ENCODE peak calls at places on chromosomes 1 and 21, in ten cellular contexts. One of them, this sample, is unnamed.

GRCh38 chr1:9078949-9079500 is 9.6 kb upstream of the SLC2A5 start:
- DNase-seq in cardiac muscle cell: no peak
- DNase-seq in left lung: no peak
- DNase-seq in colonic mucosa: no peak
- DNase-seq in IMR-90: no peak
- DNase-seq in lower lobe of right lung: no peak
- DNase-seq in NT2/D1: no peak
- DNase-seq in thyroid gland: no peak
- DNase-seq in breast epithelium: no peak
- DNase-seq in AG10803: no peak
- DNase-seq in this sample: peak

GRCh38 chr1:73674945-73675561 is 522.9 kb downstream of the LRRIQ3 start:
- DNase-seq in cardiac muscle cell: peak
- DNase-seq in left lung: no peak
- DNase-seq in colonic mucosa: no peak
- DNase-seq in IMR-90: no peak
- DNase-seq in lower lobe of right lung: no peak
- DNase-seq in NT2/D1: no peak
- DNase-seq in thyroid gland: no peak
- DNase-seq in breast epithelium: no peak
- DNase-seq in AG10803: peak
- DNase-seq in this sample: no peak

GRCh38 chr1:208799186-208799585 is 555.0 kb upstream of the PLXNA2 start:
- DNase-seq in cardiac muscle cell: no peak
- DNase-seq in left lung: no peak
- DNase-seq in colonic mucosa: no peak
- DNase-seq in IMR-90: no peak
- DNase-seq in lower lobe of right lung: no peak
- DNase-seq in NT2/D1: no peak
- DNase-seq in thyroid gland: no peak
- DNase-seq in breast epithelium: no peak
- DNase-seq in AG10803: no peak
- DNase-seq in this sample: no peak

GRCh38 chr1:232440325-232441059 is 189.4 kb downstream of the SIPA1L2 start:
- DNase-seq in cardiac muscle cell: no peak
- DNase-seq in left lung: no peak
- DNase-seq in colonic mucosa: no peak
- DNase-seq in IMR-90: no peak
- DNase-seq in lower lobe of right lung: no peak
- DNase-seq in NT2/D1: no peak
- DNase-seq in thyroid gland: no peak
- DNase-seq in breast epithelium: no peak
- DNase-seq in AG10803: no peak
- DNase-seq in this sample: no peak

GRCh38 chr1:19925342-19926070 is 2.1 kb upstream of the PLA2G2E start:
- DNase-seq in cardiac muscle cell: no peak
- DNase-seq in left lung: no peak
- DNase-seq in colonic mucosa: no peak
- DNase-seq in IMR-90: no peak
- DNase-seq in lower lobe of right lung: no peak
- DNase-seq in NT2/D1: no peak
- DNase-seq in thyroid gland: no peak
- DNase-seq in breast epithelium: no peak
- DNase-seq in AG10803: no peak
- DNase-seq in this sample: no peak

GRCh38 chr1:64499011-64499410 is 29.1 kb downstream of the CACHD1 start:
- DNase-seq in cardiac muscle cell: no peak
- DNase-seq in left lung: no peak
- DNase-seq in colonic mucosa: no peak
- DNase-seq in IMR-90: no peak
- DNase-seq in lower lobe of right lung: no peak
- DNase-seq in NT2/D1: no peak
- DNase-seq in thyroid gland: no peak
- DNase-seq in breast epithelium: no peak
- DNase-seq in AG10803: no peak
- DNase-seq in this sample: no peak

GRCh38 chr1:48214820-48215219 is 7.7 kb upstream of the SLC5A9 start:
- DNase-seq in cardiac muscle cell: no peak
- DNase-seq in left lung: no peak
- DNase-seq in colonic mucosa: peak
- DNase-seq in IMR-90: no peak
- DNase-seq in lower lobe of right lung: no peak
- DNase-seq in NT2/D1: no peak
- DNase-seq in thyroid gland: no peak
- DNase-seq in breast epithelium: peak
- DNase-seq in AG10803: no peak
- DNase-seq in this sample: no peak

GRCh38 chr1:181061891-181062777 is 26.4 kb upstream of the IER5 start:
- DNase-seq in cardiac muscle cell: no peak
- DNase-seq in left lung: peak
- DNase-seq in colonic mucosa: no peak
- DNase-seq in IMR-90: no peak
- DNase-seq in lower lobe of right lung: peak
- DNase-seq in NT2/D1: no peak
- DNase-seq in thyroid gland: no peak
- DNase-seq in breast epithelium: no peak
- DNase-seq in AG10803: peak
- DNase-seq in this sample: peak

GRCh38 chr1:230123280-230124186 is 56.5 kb downstream of the GALNT2 start:
- DNase-seq in cardiac muscle cell: no peak
- DNase-seq in left lung: no peak
- DNase-seq in colonic mucosa: no peak
- DNase-seq in IMR-90: peak
- DNase-seq in lower lobe of right lung: no peak
- DNase-seq in NT2/D1: no peak
- DNase-seq in thyroid gland: no peak
- DNase-seq in breast epithelium: no peak
- DNase-seq in AG10803: no peak
- DNase-seq in this sample: no peak

GRCh38 chr1:161021168-161021958 is 411 bp upstream of the F11R start:
- DNase-seq in cardiac muscle cell: peak
- DNase-seq in left lung: peak
- DNase-seq in colonic mucosa: peak
- DNase-seq in IMR-90: peak
- DNase-seq in lower lobe of right lung: peak
- DNase-seq in NT2/D1: peak
- DNase-seq in thyroid gland: peak
- DNase-seq in breast epithelium: peak
- DNase-seq in AG10803: no peak
- DNase-seq in this sample: peak

GRCh38 chr1:161020573-161021167 is at the start of gene F11R:
- DNase-seq in cardiac muscle cell: peak
- DNase-seq in left lung: peak
- DNase-seq in colonic mucosa: peak
- DNase-seq in IMR-90: no peak
- DNase-seq in lower lobe of right lung: peak
- DNase-seq in NT2/D1: peak
- DNase-seq in thyroid gland: peak
- DNase-seq in breast epithelium: peak
- DNase-seq in AG10803: no peak
- DNase-seq in this sample: peak

GRCh38 chr1:161021959-161022332 is 994 bp upstream of the F11R start:
- DNase-seq in cardiac muscle cell: no peak
- DNase-seq in left lung: no peak
- DNase-seq in colonic mucosa: no peak
- DNase-seq in IMR-90: peak
- DNase-seq in lower lobe of right lung: no peak
- DNase-seq in NT2/D1: no peak
- DNase-seq in thyroid gland: no peak
- DNase-seq in breast epithelium: no peak
- DNase-seq in AG10803: no peak
- DNase-seq in this sample: no peak

GRCh38 chr1:161018631-161018930 is 2.4 kb downstream of the F11R start:
- DNase-seq in cardiac muscle cell: no peak
- DNase-seq in left lung: no peak
- DNase-seq in colonic mucosa: no peak
- DNase-seq in IMR-90: no peak
- DNase-seq in lower lobe of right lung: no peak
- DNase-seq in NT2/D1: no peak
- DNase-seq in thyroid gland: no peak
- DNase-seq in breast epithelium: no peak
- DNase-seq in AG10803: no peak
- DNase-seq in this sample: no peak

GRCh38 chr1:161019767-161020572 is 982 bp downstream of the F11R start:
- DNase-seq in cardiac muscle cell: no peak
- DNase-seq in left lung: no peak
- DNase-seq in colonic mucosa: no peak
- DNase-seq in IMR-90: no peak
- DNase-seq in lower lobe of right lung: no peak
- DNase-seq in NT2/D1: no peak
- DNase-seq in thyroid gland: no peak
- DNase-seq in breast epithelium: no peak
- DNase-seq in AG10803: no peak
- DNase-seq in this sample: no peak
- H3K4me3 ChIP-seq in cardiac muscle cell: peak
- H3K4me3 ChIP-seq in left lung: peak
- H3K4me3 ChIP-seq in colonic mucosa: peak
- H3K4me3 ChIP-seq in IMR-90: peak
- H3K4me3 ChIP-seq in lower lobe of right lung: peak
- H3K4me3 ChIP-seq in NT2/D1: peak
- H3K4me3 ChIP-seq in thyroid gland: peak
- H3K4me3 ChIP-seq in breast epithelium: peak
- H3K4me3 ChIP-seq in AG10803: peak
- H3K4me3 ChIP-seq in this sample: peak

GRCh38 chr21:37257967-37258877 is 8.9 kb downstream of the VPS26C start:
- DNase-seq in cardiac muscle cell: peak
- DNase-seq in left lung: peak
- DNase-seq in colonic mucosa: peak
- DNase-seq in IMR-90: peak
- DNase-seq in lower lobe of right lung: peak
- DNase-seq in NT2/D1: peak
- DNase-seq in thyroid gland: peak
- DNase-seq in breast epithelium: peak
- DNase-seq in AG10803: peak
- DNase-seq in this sample: peak
- H3K4me3 ChIP-seq in cardiac muscle cell: peak
- H3K4me3 ChIP-seq in left lung: peak
- H3K4me3 ChIP-seq in colonic mucosa: peak
- H3K4me3 ChIP-seq in IMR-90: peak
- H3K4me3 ChIP-seq in lower lobe of right lung: peak
- H3K4me3 ChIP-seq in NT2/D1: peak
- H3K4me3 ChIP-seq in thyroid gland: peak
- H3K4me3 ChIP-seq in breast epithelium: peak
- H3K4me3 ChIP-seq in AG10803: peak
- H3K4me3 ChIP-seq in this sample: no peak

DNA sequence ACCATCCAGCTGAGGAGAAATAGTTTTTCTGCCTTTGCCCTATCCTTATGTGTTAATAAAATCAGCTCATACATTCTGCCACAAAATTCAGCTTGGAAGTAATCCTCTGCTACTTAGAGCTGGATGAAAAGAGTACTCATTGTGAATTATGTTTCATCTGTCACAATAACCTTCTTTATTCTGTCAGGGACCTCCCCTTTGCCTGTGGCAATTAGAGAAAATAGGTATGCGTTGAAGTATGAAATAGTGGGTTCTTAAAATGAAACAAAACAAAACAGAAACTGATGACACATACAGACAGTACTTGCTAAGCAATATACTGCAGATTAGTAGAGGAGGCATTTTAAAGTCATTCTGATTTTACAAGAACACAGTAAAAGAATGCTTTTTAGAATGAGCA is 578.5 kb downstream of the USP25 start:
- DNase-seq in cardiac muscle cell: no peak
- DNase-seq in left lung: no peak
- DNase-seq in colonic mucosa: no peak
- DNase-seq in IMR-90: peak
- DNase-seq in lower lobe of right lung: no peak
- DNase-seq in NT2/D1: no peak
- DNase-seq in thyroid gland: no peak
- DNase-seq in breast epithelium: no peak
- DNase-seq in AG10803: peak
- DNase-seq in this sample: no peak
- H3K4me3 ChIP-seq in cardiac muscle cell: no peak
- H3K4me3 ChIP-seq in left lung: no peak
- H3K4me3 ChIP-seq in colonic mucosa: no peak
- H3K4me3 ChIP-seq in IMR-90: no peak
- H3K4me3 ChIP-seq in lower lobe of right lung: peak
- H3K4me3 ChIP-seq in NT2/D1: no peak
- H3K4me3 ChIP-seq in thyroid gland: no peak
- H3K4me3 ChIP-seq in breast epithelium: peak
- H3K4me3 ChIP-seq in AG10803: peak
- H3K4me3 ChIP-seq in this sample: no peak

DNA sequence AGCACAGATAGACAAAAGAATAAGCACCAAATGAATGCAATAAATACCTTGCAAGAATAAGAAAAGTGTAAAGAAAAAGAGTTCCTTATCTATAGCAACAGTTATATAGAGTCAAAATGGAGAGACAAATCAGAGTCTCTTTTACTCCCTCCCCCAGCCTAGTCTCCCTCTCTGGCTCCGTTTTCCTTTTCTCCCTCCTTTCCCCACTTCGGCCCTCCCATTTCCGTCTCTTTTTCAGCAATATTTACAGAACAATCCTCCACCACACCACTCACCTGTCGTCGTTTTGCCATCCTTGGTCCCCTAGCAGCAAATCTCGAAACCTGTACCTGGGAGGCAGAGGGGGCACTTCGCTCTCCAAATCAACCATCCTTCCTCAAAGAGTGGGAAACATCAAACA is 300 bp downstream of the KCNT2 start:
- DNase-seq in cardiac muscle cell: no peak
- DNase-seq in left lung: no peak
- DNase-seq in colonic mucosa: no peak
- DNase-seq in IMR-90: no peak
- DNase-seq in lower lobe of right lung: no peak
- DNase-seq in NT2/D1: peak
- DNase-seq in thyroid gland: no peak
- DNase-seq in breast epithelium: no peak
- DNase-seq in AG10803: no peak
- DNase-seq in this sample: no peak
- H3K4me3 ChIP-seq in cardiac muscle cell: peak
- H3K4me3 ChIP-seq in left lung: peak
- H3K4me3 ChIP-seq in colonic mucosa: peak
- H3K4me3 ChIP-seq in IMR-90: peak
- H3K4me3 ChIP-seq in lower lobe of right lung: peak
- H3K4me3 ChIP-seq in NT2/D1: peak
- H3K4me3 ChIP-seq in thyroid gland: peak
- H3K4me3 ChIP-seq in breast epithelium: peak
- H3K4me3 ChIP-seq in AG10803: peak
- H3K4me3 ChIP-seq in this sample: no peak

GRCh38 chr1:93613895-93614294 is 67.7 kb downstream of the BCAR3 start:
- DNase-seq in cardiac muscle cell: peak
- DNase-seq in left lung: no peak
- DNase-seq in colonic mucosa: peak
- DNase-seq in IMR-90: peak
- DNase-seq in lower lobe of right lung: no peak
- DNase-seq in NT2/D1: no peak
- DNase-seq in thyroid gland: peak
- DNase-seq in breast epithelium: peak
- DNase-seq in AG10803: peak
- DNase-seq in this sample: no peak
- H3K4me3 ChIP-seq in cardiac muscle cell: no peak
- H3K4me3 ChIP-seq in left lung: peak
- H3K4me3 ChIP-seq in colonic mucosa: no peak
- H3K4me3 ChIP-seq in IMR-90: no peak
- H3K4me3 ChIP-seq in lower lobe of right lung: peak
- H3K4me3 ChIP-seq in NT2/D1: no peak
- H3K4me3 ChIP-seq in thyroid gland: peak
- H3K4me3 ChIP-seq in breast epithelium: peak
- H3K4me3 ChIP-seq in AG10803: peak
- H3K4me3 ChIP-seq in this sample: no peak

DNA sequence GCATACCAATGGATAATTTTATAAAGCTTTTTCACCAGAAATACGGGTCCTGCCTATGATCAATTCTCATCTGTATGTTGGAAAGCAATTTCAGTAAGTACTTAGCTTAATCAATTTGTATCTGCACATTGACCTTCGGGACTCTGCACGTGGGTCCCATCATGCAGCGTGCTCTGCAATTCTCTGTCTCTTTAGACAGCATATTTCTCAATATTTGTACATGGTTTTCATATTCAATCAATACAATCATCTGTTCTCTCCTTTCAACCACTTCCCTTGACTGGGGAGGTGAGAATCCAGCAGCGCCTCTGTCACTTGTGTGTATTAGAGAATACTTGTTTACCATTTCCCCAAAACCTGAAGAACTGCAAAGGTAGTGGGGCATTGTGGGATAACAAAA is 220.5 kb downstream of the TNR start:
- DNase-seq in cardiac muscle cell: no peak
- DNase-seq in left lung: no peak
- DNase-seq in colonic mucosa: no peak
- DNase-seq in IMR-90: no peak
- DNase-seq in lower lobe of right lung: no peak
- DNase-seq in NT2/D1: no peak
- DNase-seq in thyroid gland: no peak
- DNase-seq in breast epithelium: no peak
- DNase-seq in AG10803: no peak
- DNase-seq in this sample: no peak
- H3K4me3 ChIP-seq in cardiac muscle cell: no peak
- H3K4me3 ChIP-seq in left lung: no peak
- H3K4me3 ChIP-seq in colonic mucosa: no peak
- H3K4me3 ChIP-seq in IMR-90: no peak
- H3K4me3 ChIP-seq in lower lobe of right lung: no peak
- H3K4me3 ChIP-seq in NT2/D1: no peak
- H3K4me3 ChIP-seq in thyroid gland: no peak
- H3K4me3 ChIP-seq in breast epithelium: no peak
- H3K4me3 ChIP-seq in AG10803: no peak
- H3K4me3 ChIP-seq in this sample: no peak

This sample was measured in mucosa of descending colon.